ENCODE peak calls at places on chromosomes 13 and 19, in nine cellular contexts. Q is HFF-Myc, T is thoracic aorta, H is fibroblast of pulmonary artery, W is astrocyte, P is cardiac fibroblast, F is lung, N is GM12865, R is fibroblast of the aortic adventitia. E is an unnamed sample.

GRCh38 chr13:57633141-57633949 is 1.8 kb downstream of the PCDH17 start:
- DNase-seq in Q (no peak), T (no peak), H (peak; percentile 10), W (peak; percentile 29), P (no peak), F (peak; percentile 41), N (no peak), R (no peak), E (peak; percentile 71)

GRCh38 chr13:98824376-98825160 is 72.1 kb upstream of the SLC15A1 start:
- DNase-seq in Q (no peak), T (no peak), H (no peak), W (no peak), P (no peak), F (no peak), N (no peak), R (no peak), E (no peak)

GRCh38 chr13:98998831-98999634 is 21.2 kb upstream of the DOCK9 start:
- DNase-seq in Q (no peak), T (no peak), H (peak; percentile 27), W (peak; percentile 44), P (no peak), F (no peak), N (peak; percentile 43), R (no peak), E (no peak)

GRCh38 chr19:610801-611505 is 21.3 kb downstream of the HCN2 start:
- DNase-seq in Q (no peak), T (no peak), H (peak; percentile 71), W (peak; percentile 82), P (peak; percentile 77), F (no peak), N (peak; percentile 76), R (no peak), E (no peak)

GRCh38 chr13:73556902-73557301 is 498.1 kb downstream of the KLF5 start:
- DNase-seq in Q (no peak), T (no peak), H (no peak), W (peak; percentile 20), P (no peak), F (no peak), N (no peak), R (no peak), E (no peak)

GRCh38 chr19:40461669-40462221 is 3.8 kb downstream of the BLVRB start:
- DNase-seq in Q (no peak), T (no peak), H (no peak), W (no peak), P (no peak), F (no peak), N (peak; percentile 72), R (no peak), E (no peak)

GRCh38 chr13:24060993-24061392 is 99.5 kb upstream of the SPATA13 start:
- DNase-seq in Q (no peak), T (no peak), H (no peak), W (no peak), P (no peak), F (no peak), N (peak; percentile 21), R (no peak), E (no peak)

GRCh38 chr19:6811906-6812305 is 39.4 kb downstream of the VAV1 start:
- DNase-seq in Q (peak; percentile 5), T (no peak), H (peak; percentile 83), W (peak; percentile 36), P (peak; percentile 79), F (no peak), N (peak; percentile 47), R (peak; percentile 61), E (no peak)

GRCh38 chr13:106061781-106062180 is 473.7 kb downstream of the EFNB2 start:
- DNase-seq in Q (no peak), T (no peak), H (no peak), W (no peak), P (no peak), F (no peak), N (no peak), R (no peak), E (no peak)

GRCh38 chr13:40539954-40540706 is 126.3 kb downstream of the FOXO1 start:
- DNase-seq in Q (peak; percentile 78), T (no peak), H (peak; percentile 90), W (peak; percentile 88), P (peak; percentile 88), F (no peak), N (no peak), R (peak; percentile 87), E (no peak)

GRCh38 chr19:40281381-40282208 is 3.5 kb downstream of the AKT2 start:
- DNase-seq in Q (no peak), T (no peak), H (no peak), W (no peak), P (no peak), F (no peak), N (no peak), R (no peak), E (no peak)

GRCh38 chr13:19978830-19979437 is 20.4 kb downstream of the ZMYM2 start:
- DNase-seq in Q (no peak), T (no peak), H (no peak), W (no peak), P (no peak), F (no peak), N (no peak), R (no peak), E (no peak)

GRCh38 chr19:43624933-43625332 is 5.5 kb upstream of the ZNF428 start:
- DNase-seq in Q (no peak), T (no peak), H (peak; percentile 56), W (no peak), P (peak; percentile 47), F (peak; percentile 40), N (peak; percentile 82), R (no peak), E (peak; percentile 27)

GRCh38 chr13:39788097-39788496 is 132.6 kb downstream of the COG6 start:
- DNase-seq in Q (no peak), T (no peak), H (no peak), W (no peak), P (no peak), F (no peak), N (no peak), R (no peak), E (no peak)

GRCh38 chr13:72737033-72737432 is 9.3 kb downstream of the BORA start:
- DNase-seq in Q (no peak), T (no peak), H (no peak), W (no peak), P (no peak), F (no peak), N (no peak), R (no peak), E (no peak)

GRCh38 chr13:33543631-33544030 is 258.1 kb upstream of the STARD13 start:
- DNase-seq in Q (no peak), T (no peak), H (peak; percentile 14), W (no peak), P (peak; percentile 20), F (no peak), N (peak; percentile 38), R (peak; percentile 43), E (no peak)

GRCh38 chr19:16164222-16164890 is 9.0 kb downstream of the CIB3 start:
- DNase-seq in Q (no peak), T (no peak), H (no peak), W (no peak), P (no peak), F (no peak), N (no peak), R (no peak), E (no peak)

GRCh38 chr19:5339470-5339949 is 1.1 kb downstream of the PTPRS start:
- DNase-seq in Q (no peak), T (no peak), H (no peak), W (no peak), P (no peak), F (no peak), N (no peak), R (no peak), E (no peak)

DNA sequence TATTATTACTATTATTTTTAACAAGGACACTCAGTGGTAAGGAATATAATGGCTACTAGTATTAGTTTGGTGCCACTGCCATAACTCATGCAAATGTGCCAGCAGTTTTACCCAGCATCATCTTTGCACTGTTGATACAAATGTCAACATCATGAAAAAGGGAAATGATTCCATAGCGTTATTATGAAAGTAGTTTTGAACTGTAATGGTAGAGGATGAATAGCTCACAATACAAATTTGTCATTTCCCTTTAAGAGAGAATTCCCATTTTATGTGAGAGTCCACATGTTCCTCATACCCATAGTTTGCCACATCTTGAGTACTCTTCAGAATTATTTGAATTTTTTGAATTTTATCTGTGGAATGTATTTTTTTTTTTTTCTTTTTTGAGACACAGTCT is 2.8 kb downstream of the BRCA2 start:
- DNase-seq in Q (no peak), T (no peak), H (no peak), W (no peak), P (no peak), F (no peak), N (no peak), R (no peak), E (no peak)
- H3K4me3 ChIP-seq in Q (no peak overlapping the region), T (no peak overlapping the region), H (no peak overlapping the region), W (no peak overlapping the region), P (no peak overlapping the region), F (no peak overlapping the region), N (no peak overlapping the region), R (no peak overlapping the region), E (no peak overlapping the region)

GRCh38 chr13:59493436-59493965 is 670.2 kb downstream of the DIAPH3 start:
- DNase-seq in Q (no peak), T (no peak), H (no peak), W (no peak), P (no peak), F (no peak), N (peak; percentile 4), R (no peak), E (no peak)
- TF ChIP-seq CTCF in Q (no peak), T (no peak), H (no peak), W (no peak), P (no peak), F (no peak), N (no peak), R (no peak), E (no peak)

GRCh38 chr19:18894254-18895037 is 1.5 kb downstream of the CERS1 start:
- DNase-seq in Q (no peak), T (no peak), H (peak; percentile 52), W (peak; percentile 30), P (peak; percentile 68), F (no peak), N (no peak), R (peak; percentile 60), E (no peak)

GRCh38 chr19:18897108-18898029 is 1.4 kb upstream of the CERS1 start:
- DNase-seq in Q (no peak), T (no peak), H (no peak), W (no peak), P (no peak), F (no peak), N (no peak), R (no peak), E (no peak)

GRCh38 chr19:18896421-18896841 is 473 bp upstream of the CERS1 start:
- DNase-seq in Q (no peak), T (no peak), H (no peak), W (no peak), P (no peak), F (no peak), N (no peak), R (no peak), E (no peak)

GRCh38 chr19:18895038-18895827 is 725 bp downstream of the CERS1 start:
- DNase-seq in Q (no peak), T (no peak), H (peak; percentile 34), W (no peak), P (peak; percentile 33), F (no peak), N (peak; percentile 35), R (peak; percentile 24), E (no peak)

GRCh38 chr19:18895828-18896341 is at the start of gene CERS1:
- DNase-seq in Q (no peak), T (no peak), H (no peak), W (no peak), P (no peak), F (no peak), N (no peak), R (no peak), E (no peak)
- H3K4me3 ChIP-seq in Q (peak within 1 kb of the TSS; percentile 53), T (peak within 1 kb of the TSS; percentile 44), H (peak within 1 kb of the TSS; percentile 49), W (peak within 1 kb of the TSS; percentile 52), P (peak within 1 kb of the TSS; percentile 53), F (no peak within 1 kb of the TSS), N (no peak within 1 kb of the TSS), R (peak within 1 kb of the TSS; percentile 64), E (peak within 1 kb of the TSS; percentile 53)

GRCh38 chr19:58407658-58408151 is 744 bp upstream of the ZNF584 start:
- DNase-seq in Q (no peak), T (no peak), H (no peak), W (no peak), P (no peak), F (no peak), N (no peak), R (no peak), E (no peak)
- TF ChIP-seq CTCF in Q (no peak), T (no peak), H (no peak), W (no peak), P (no peak), F (no peak), N (no peak), R (no peak), E (no peak)